ENCODE peak calls at places on chromosomes 2 and 18, in six cellular contexts. F, T, A, P, G and E are unnamed samples.

GRCh38 chr2:172195836-172196376 is 93.2 kb upstream of the DLX2 start:
- DNase-seq in F (no peak), T (no peak), A (no peak), P (no peak), G (no peak), E (no peak)

GRCh38 chr2:151753540-151753939 is 19.3 kb upstream of the NEB start:
- DNase-seq in F (no peak), T (no peak), A (peak), P (no peak), G (no peak), E (no peak)

GRCh38 chr2:30582521-30582920 is 135.5 kb downstream of the LCLAT1 start:
- DNase-seq in F (no peak), T (no peak), A (no peak), P (no peak), G (no peak), E (no peak)

GRCh38 chr2:89763581-89764485 is 1072.4 kb downstream of the RPIA start:
- DNase-seq in F (peak), T (no peak), A (no peak), P (no peak), G (no peak), E (no peak)

GRCh38 chr2:121483021-121483420 is 47.7 kb upstream of the RNU4ATAC start:
- DNase-seq in F (no peak), T (no peak), A (no peak), P (no peak), G (no peak), E (no peak)

GRCh38 chr2:109636290-109636675 is 22.1 kb downstream of the SOWAHC start:
- DNase-seq in F (no peak), T (no peak), A (no peak), P (no peak), G (no peak), E (no peak)

GRCh38 chr2:207920721-207921120 is 104.6 kb downstream of the PLEKHM3 start:
- DNase-seq in F (no peak), T (no peak), A (no peak), P (no peak), G (no peak), E (no peak)

GRCh38 chr2:7703523-7704144 is 786.4 kb downstream of the RNF144A start:
- DNase-seq in F (no peak), T (no peak), A (no peak), P (peak), G (no peak), E (no peak)

GRCh38 chr18:31942301-31942998 is 478 bp downstream of the TRAPPC8 start:
- DNase-seq in F (peak), T (peak), A (no peak), P (no peak), G (no peak), E (peak)

GRCh38 chr2:226652388-226652787 is 147.2 kb downstream of the IRS1 start:
- DNase-seq in F (no peak), T (no peak), A (no peak), P (no peak), G (no peak), E (no peak)

GRCh38 chr2:206004004-206004693 is 81.8 kb downstream of the INO80D start:
- DNase-seq in F (peak), T (peak), A (peak), P (peak), G (no peak), E (peak)

GRCh38 chr2:45083175-45083574 is 73.9 kb upstream of the SIX2 start:
- DNase-seq in F (no peak), T (no peak), A (no peak), P (no peak), G (no peak), E (peak)

GRCh38 chr2:236530512-236530911 is 39.1 kb upstream of the ACKR3 start:
- DNase-seq in F (no peak), T (no peak), A (no peak), P (no peak), G (no peak), E (no peak)

GRCh38 chr18:76126327-76126726 is 368.7 kb downstream of the ZNF516 start:
- DNase-seq in F (no peak), T (no peak), A (no peak), P (no peak), G (no peak), E (no peak)

GRCh38 chr18:35345950-35346349 is 1.7 kb upstream of the ZNF24 start:
- DNase-seq in F (no peak), T (no peak), A (no peak), P (no peak), G (no peak), E (no peak)

GRCh38 chr18:50405582-50406271 is 30.9 kb downstream of the SKA1 start:
- DNase-seq in F (no peak), T (no peak), A (no peak), P (peak), G (no peak), E (no peak)

GRCh38 chr2:222563319-222563718 is 92.6 kb downstream of the FARSB start:
- DNase-seq in F (no peak), T (no peak), A (no peak), P (no peak), G (no peak), E (no peak)

GRCh38 chr2:167708998-167709397 is 538.4 kb downstream of the STK39 start:
- DNase-seq in F (no peak), T (no peak), A (no peak), P (no peak), G (no peak), E (no peak)
- TF ChIP-seq JUND in F (no peak), T (no peak), A (no peak), P (no peak), G (no peak), E (no peak)

DNA sequence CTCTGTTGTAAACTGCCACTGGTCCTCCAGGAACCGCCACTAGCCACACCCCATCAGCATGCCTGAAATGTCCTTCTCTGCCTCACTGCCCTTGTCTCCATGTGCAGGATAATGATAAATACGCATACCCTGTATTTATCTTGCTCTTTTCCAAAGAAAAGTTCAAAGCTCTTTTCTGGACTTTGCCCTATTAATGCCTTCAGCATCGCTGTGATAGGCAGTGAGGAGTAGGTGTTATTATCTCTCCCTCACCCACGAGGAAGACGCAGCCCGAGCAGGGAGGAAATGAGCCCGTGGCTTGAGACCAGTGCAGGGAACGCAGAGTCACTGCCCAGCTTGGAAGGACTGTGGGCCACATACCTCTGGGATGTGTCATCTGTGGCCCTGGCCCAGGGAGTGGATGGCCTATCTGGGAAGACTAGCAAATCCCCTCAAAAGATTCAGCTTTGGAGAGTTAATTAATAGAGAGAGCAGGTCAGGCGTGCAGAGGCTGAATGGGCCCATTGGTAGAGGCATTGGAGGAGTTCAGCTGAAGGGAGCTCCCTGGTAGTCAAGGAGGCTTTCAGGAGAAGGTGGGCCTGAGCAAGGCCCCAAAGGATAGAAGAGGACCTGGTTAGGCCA is 39.5 kb upstream of the MCFD2 start:
- DNase-seq in F (no peak), T (peak), A (peak), P (no peak), G (no peak), E (no peak)
- TF ChIP-seq JUND in F (peak), T (peak), A (peak), P (no peak), G (no peak), E (no peak)

DNA sequence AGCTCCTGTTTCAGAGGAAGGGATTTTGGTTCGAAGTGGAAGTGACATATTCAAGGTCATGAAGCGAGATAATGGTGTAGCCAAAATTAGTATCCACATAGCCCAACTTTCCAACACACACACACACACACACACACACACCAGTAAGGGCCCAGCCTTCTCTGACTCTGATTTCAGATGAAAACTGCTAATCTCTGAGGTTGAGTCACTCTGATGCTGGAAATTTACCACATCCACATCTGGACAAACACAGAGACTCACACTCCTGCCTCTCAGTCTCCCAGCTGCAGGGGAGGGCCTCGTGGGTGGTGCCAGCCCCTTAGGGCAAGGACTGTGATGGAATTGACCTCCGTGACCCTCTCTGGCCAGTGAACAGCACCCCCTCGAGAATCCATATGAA is 29.0 kb upstream of the SLC35F6 start:
- DNase-seq in F (peak), T (no peak), A (no peak), P (no peak), G (no peak), E (no peak)
- TF ChIP-seq JUND in F (no peak), T (no peak), A (no peak), P (no peak), G (no peak), E (no peak)

GRCh38 chr18:2959341-2959740 is 53.6 kb downstream of the LPIN2 start:
- DNase-seq in F (no peak), T (no peak), A (no peak), P (no peak), G (no peak), E (no peak)

GRCh38 chr18:2954869-2955645 is 57.9 kb downstream of the LPIN2 start:
- DNase-seq in F (no peak), T (no peak), A (no peak), P (no peak), G (no peak), E (no peak)

GRCh38 chr18:2953935-2954641 is 58.9 kb downstream of the LPIN2 start:
- DNase-seq in F (no peak), T (no peak), A (peak), P (no peak), G (no peak), E (no peak)

GRCh38 chr18:2958819-2959298 is 54.1 kb downstream of the LPIN2 start:
- DNase-seq in F (peak), T (no peak), A (no peak), P (no peak), G (no peak), E (no peak)

DNA sequence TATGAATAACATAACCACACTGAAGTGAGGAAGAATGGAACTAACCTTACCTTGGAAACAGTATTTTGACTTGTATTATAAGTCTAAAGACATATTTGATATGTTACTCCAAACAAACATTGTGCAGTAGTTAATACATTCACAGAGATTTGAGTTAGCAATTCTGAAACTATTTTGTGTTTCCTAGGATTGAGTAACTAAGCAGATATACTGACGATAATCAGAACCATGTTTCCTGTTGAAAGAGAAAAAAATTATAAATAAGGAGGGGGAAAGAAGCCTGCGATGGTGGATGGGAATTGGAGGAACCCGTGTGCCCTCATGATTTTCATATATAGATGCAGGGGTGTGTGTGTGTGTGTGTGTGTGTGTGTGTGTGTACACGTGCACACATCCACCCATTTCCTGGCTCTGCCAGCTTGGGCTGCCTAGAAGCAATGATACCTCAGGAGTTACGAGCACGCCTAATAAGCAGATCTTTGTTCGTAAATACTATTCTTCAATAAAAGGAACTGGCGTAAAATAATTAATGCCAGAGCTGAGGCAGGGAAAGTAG is 56.9 kb downstream of the LPIN2 start:
- DNase-seq in F (no peak), T (no peak), A (no peak), P (no peak), G (no peak), E (no peak)
- TF ChIP-seq JUND in F (no peak), T (no peak), A (no peak), P (no peak), G (no peak), E (no peak)